ENCODE peak calls at places on chromosomes 6 and 20, in nine cellular contexts. G, E, I, T, X, H, N, S and O are unnamed samples.

GRCh38 chr20:61936701-61937131 is 129.0 kb downstream of the TAF4 start:
- DNase-seq in I (no peak), H (peak; percentile 34), T (peak; percentile 49), E (no peak), X (no peak), S (no peak), N (no peak), G (no peak), O (no peak)

GRCh38 chr6:170032197-170032596 is 258.7 kb downstream of the DLL1 start:
- DNase-seq in G (no peak), H (no peak), E (no peak), I (no peak), T (peak; percentile 39), X (no peak), S (no peak), N (no peak), O (peak; percentile 43)

GRCh38 chr6:127900935-127901334 is at the start of gene THEMIS:
- DNase-seq in E (no peak), T (no peak), G (no peak), S (no peak), H (no peak), I (no peak), N (no peak), X (no peak), O (no peak)

GRCh38 chr6:4610256-4610655 is 165.9 kb upstream of the CDYL start:
- DNase-seq in X (no peak), I (no peak), N (peak; percentile 50), E (peak; percentile 32), G (no peak), T (peak; percentile 75), S (peak; percentile 60), H (no peak), O (no peak)

GRCh38 chr6:165227644-165228329 is 81.6 kb downstream of the C6orf118 start:
- DNase-seq in H (no peak), G (no peak), N (peak; percentile 19), E (peak; percentile 6), I (no peak), S (no peak), X (no peak), T (no peak), O (no peak)

GRCh38 chr6:154500769-154501171 is 9.7 kb downstream of the CNKSR3 start:
- DNase-seq in S (no peak), N (no peak), H (no peak), I (no peak), T (no peak), G (no peak), X (no peak), E (no peak), O (no peak)

GRCh38 chr20:51460569-51461265 is 81.8 kb downstream of the NFATC2 start:
- DNase-seq in G (no peak), N (no peak), E (no peak), I (no peak), S (no peak), H (no peak), X (no peak), T (no peak), O (no peak)

GRCh38 chr6:18545726-18546125 is 158.6 kb downstream of the RNF144B start:
- DNase-seq in S (no peak), G (no peak), E (no peak), N (no peak), I (no peak), X (no peak), H (no peak), T (no peak), O (no peak)

GRCh38 chr6:15522856-15523529 is 139.8 kb downstream of the DTNBP1 start:
- DNase-seq in S (no peak), T (peak; percentile 50), I (no peak), G (no peak), H (no peak), N (no peak), E (no peak), X (no peak), O (peak; percentile 45)

GRCh38 chr20:56657879-56658278 is 28.8 kb downstream of the TFAP2C start:
- DNase-seq in G (no peak), S (no peak), T (no peak), E (no peak), I (no peak), H (no peak), N (no peak), X (no peak), O (no peak)

GRCh38 chr6:17280552-17281090 is 540 bp upstream of the RBM24 start:
- DNase-seq in N (no peak), E (no peak), G (no peak), S (peak; percentile 12), I (no peak), H (peak; percentile 91), X (peak; percentile 61), T (peak; percentile 61), O (peak; percentile 73)

GRCh38 chr6:148885154-148885870 is 138.5 kb downstream of the UST start:
- DNase-seq in I (peak; percentile 52), S (peak; percentile 65), N (no peak), T (no peak), G (no peak), E (peak; percentile 59), X (no peak), H (no peak), O (no peak)

GRCh38 chr6:116314878-116315277 is 35.1 kb upstream of the TSPYL1 start:
- DNase-seq in S (no peak), G (no peak), T (no peak), I (no peak), X (no peak), E (no peak), H (no peak), N (no peak), O (no peak)

GRCh38 chr20:42179768-42180167 is 561.6 kb upstream of the CHD6 start:
- DNase-seq in T (no peak), N (no peak), H (no peak), E (no peak), I (no peak), S (no peak), G (no peak), X (no peak), O (no peak)

GRCh38 chr20:1386323-1386722 is 6.5 kb downstream of the FKBP1A start:
- DNase-seq in G (no peak), S (no peak), N (no peak), I (no peak), T (no peak), E (no peak), X (no peak), H (no peak), O (no peak)

GRCh38 chr6:40907198-40907701 is 131.8 kb downstream of the UNC5CL start:
- DNase-seq in I (no peak), X (no peak), E (peak; percentile 36), S (peak; percentile 72), N (peak; percentile 74), H (no peak), G (peak; percentile 85), T (no peak), O (no peak)

GRCh38 chr6:132961610-132962009 is 147.2 kb downstream of the RPS12 start:
- DNase-seq in G (no peak), S (no peak), H (no peak), I (no peak), X (no peak), N (no peak), E (no peak), T (no peak), O (no peak)
- TF ChIP-seq CTCF in G (no peak), S (peak; percentile 42), H (peak; percentile 15), I (no peak), X (peak; percentile 36), N (peak; percentile 5), E (no peak), T (no peak), O (peak; percentile 43)

DNA sequence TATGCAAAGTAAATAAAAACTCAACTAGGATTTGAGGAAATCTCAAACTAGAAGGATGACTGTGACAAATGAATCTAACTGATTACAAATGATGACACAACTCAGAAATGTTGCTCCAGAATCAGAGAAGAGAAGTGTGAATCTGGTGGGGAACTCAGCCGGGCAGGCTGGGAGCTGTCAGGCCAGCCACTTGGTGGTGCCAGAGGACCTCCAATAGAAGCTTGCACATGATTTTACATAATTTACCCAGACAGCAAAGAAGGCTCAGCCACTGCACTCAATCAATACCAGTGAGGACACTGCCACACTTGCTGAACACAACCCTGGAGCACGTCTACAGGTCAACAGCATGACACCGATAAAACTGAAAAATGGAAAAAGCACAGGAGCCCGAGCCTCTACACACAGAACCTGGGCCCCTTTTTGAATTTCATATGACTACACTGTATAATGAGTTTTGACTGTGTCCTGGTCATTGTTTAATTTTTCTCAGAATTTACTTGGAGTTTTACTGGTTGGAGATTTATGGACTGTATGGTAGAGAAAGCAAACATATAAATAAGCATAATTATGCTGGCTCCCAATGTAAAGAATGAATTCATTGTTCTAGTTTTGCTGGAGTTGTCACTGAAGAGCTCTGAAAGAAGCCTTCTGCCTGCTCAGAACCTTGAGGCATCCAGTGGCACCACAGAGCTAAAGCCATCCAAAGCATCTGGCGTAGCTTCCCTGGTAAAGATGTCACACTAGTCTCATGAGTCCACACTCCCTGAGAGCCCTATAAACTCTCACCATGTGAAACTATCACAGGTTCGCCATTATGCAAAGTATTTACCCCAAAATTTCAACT is 296.5 kb downstream of the THBS2 start:
- DNase-seq in H (peak; percentile 83), X (peak; percentile 70), N (peak; percentile 31), I (peak; percentile 32), T (peak; percentile 81), G (peak; percentile 46), S (peak; percentile 77), E (peak; percentile 85), O (no peak)
- TF ChIP-seq CTCF in H (peak; percentile 88), X (peak; percentile 52), N (peak; percentile 83), I (peak; percentile 92), T (peak; percentile 59), G (peak; percentile 73), S (peak; percentile 93), E (peak; percentile 93), O (peak; percentile 93)

DNA sequence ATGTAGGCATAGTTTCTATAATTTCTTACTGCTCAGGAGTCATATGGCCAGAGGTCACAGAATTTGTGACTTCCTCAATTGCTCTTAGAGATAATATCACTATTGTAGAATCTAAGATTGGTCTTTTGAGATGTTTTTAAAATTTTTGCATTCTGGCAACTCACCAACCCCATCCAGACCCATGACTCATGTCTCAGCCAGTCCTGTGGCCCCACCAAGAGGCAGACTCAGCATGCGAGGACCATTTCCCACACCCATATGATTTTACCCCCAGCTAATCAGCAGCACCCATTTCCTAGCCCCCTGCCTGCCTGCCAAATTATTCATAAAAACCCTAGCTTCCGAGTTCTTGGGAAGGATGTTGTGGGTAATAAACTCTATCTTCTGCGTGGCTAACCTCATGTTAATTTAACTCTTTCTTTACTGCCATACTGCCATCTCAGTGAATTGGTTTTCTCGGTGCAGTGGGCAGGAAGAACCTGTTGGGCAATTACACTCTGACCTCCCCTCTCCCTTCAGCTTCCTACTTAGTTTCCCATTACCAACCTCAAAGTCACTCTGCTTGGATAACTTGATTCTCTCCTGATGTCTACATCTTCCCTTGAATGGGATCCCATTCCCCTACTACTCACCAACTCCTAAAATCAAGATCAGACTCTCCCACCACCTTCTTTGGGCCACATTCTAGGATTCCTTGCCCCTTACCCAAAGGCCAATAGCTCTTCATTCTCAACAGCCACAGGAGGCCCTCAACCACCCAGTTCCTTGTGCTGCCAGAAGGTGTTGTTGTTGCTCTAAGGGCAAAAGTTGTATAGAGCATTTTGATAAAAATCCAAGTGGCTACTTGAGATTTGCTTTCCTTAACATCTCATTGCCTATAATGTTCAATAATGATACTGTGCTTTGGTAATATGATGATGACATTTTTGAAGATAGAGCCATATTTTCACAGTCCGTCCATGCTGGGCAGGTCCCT is 16.2 kb upstream of the IYD start:
- DNase-seq in H (no peak), G (peak; percentile 39), X (no peak), E (peak; percentile 32), N (no peak), I (peak; percentile 26), T (peak; percentile 24), S (peak; percentile 75), O (no peak)
- TF ChIP-seq CTCF in H (no peak), G (no peak), X (no peak), E (no peak), N (no peak), I (peak; percentile 8), T (no peak), S (no peak), O (no peak)

GRCh38 chr20:14334306-14334930 is 3.0 kb downstream of the FLRT3 start:
- DNase-seq in H (no peak), G (no peak), N (peak; percentile 32), I (peak; percentile 22), T (no peak), X (peak; percentile 30), E (peak; percentile 54), S (no peak), O (no peak)
- TF ChIP-seq CTCF in H (peak; percentile 41), G (peak; percentile 34), N (peak; percentile 53), I (peak; percentile 44), T (no peak), X (peak; percentile 42), E (peak; percentile 52), S (no peak), O (peak; percentile 81)